ENCODE peak calls at places on chromosomes 16 and 17, in ten cellular contexts. C is spleen; K is CD4-positive, alpha-beta T cell; S is RPMI7951; M is heart left ventricle; F is NCI-H2081; R is effector CD4-positive, alpha-beta T cell; E is AG08395; Y is activated CD4-positive, alpha-beta memory T cell treated with anti-CD3 and anti-CD28 coated beads for 36 hours; I is stimulated activated CD4-positive, alpha-beta T cell treated with anti-CD3 and anti-CD28 coated beads, Interleukin-2, amount 100 ng/mL, for 48 hours. B is an unnamed sample.

GRCh38 chr16:88407807-88408206 is 25.0 kb downstream of the ZNF469 start:
- DNase-seq in E (no peak), Y (no peak), R (no peak), S (no peak), K (no peak), C (no peak), I (no peak), F (no peak), M (no peak), B (no peak)

GRCh38 chr16:26863971-26864370 is 202.8 kb upstream of the C16orf82 start:
- DNase-seq in Y (no peak), F (no peak), M (no peak), C (no peak), E (no peak), K (no peak), I (no peak), S (no peak), R (no peak), B (no peak)

GRCh38 chr17:79221597-79221996 is 147.0 kb downstream of the ENGASE start:
- DNase-seq in F (no peak), E (no peak), R (no peak), S (no peak), I (no peak), K (no peak), Y (no peak), C (no peak), M (peak), B (no peak)

GRCh38 chr16:89446136-89446974 is 44.0 kb downstream of the ANKRD11 start:
- DNase-seq in R (no peak), E (no peak), K (no peak), C (no peak), I (no peak), Y (peak), F (no peak), M (no peak), S (no peak), B (no peak)

GRCh38 chr17:69314246-69315030 is 12.5 kb downstream of the ABCA5 start:
- DNase-seq in K (no peak), R (no peak), E (no peak), M (no peak), F (peak), C (no peak), Y (no peak), I (no peak), S (no peak), B (no peak)

GRCh38 chr17:72426321-72426720 is 305.5 kb downstream of the SOX9 start:
- DNase-seq in M (no peak), C (no peak), K (no peak), Y (no peak), I (no peak), F (no peak), R (no peak), E (no peak), S (no peak), B (no peak)

GRCh38 chr16:74275031-74275636 is 21.5 kb upstream of the PSMD7 start:
- DNase-seq in R (no peak), S (peak), K (no peak), I (no peak), Y (no peak), M (no peak), F (peak), E (peak), C (no peak), B (peak)

GRCh38 chr16:19767497-19767896 is 49.4 kb downstream of the IQCK start:
- DNase-seq in C (no peak), Y (no peak), M (no peak), K (no peak), I (no peak), E (no peak), R (no peak), S (no peak), F (no peak), B (no peak)

GRCh38 chr17:4596636-4597380 is 12.5 kb downstream of the SMTNL2 start:
- DNase-seq in K (no peak), E (no peak), S (no peak), R (no peak), F (no peak), M (no peak), I (no peak), Y (no peak), C (no peak), B (no peak)

GRCh38 chr16:23642246-23642774 is 1.0 kb downstream of the DCTN5 start:
- DNase-seq in C (no peak), F (no peak), M (no peak), R (no peak), E (no peak), K (no peak), Y (no peak), I (no peak), S (no peak), B (no peak)

GRCh38 chr17:74455025-74455585 is 11.3 kb upstream of the CD300A start:
- DNase-seq in F (no peak), Y (no peak), M (peak), C (no peak), E (no peak), K (no peak), R (no peak), S (no peak), I (no peak), B (no peak)

GRCh38 chr17:44384823-44385286 is 4.6 kb downstream of the ITGA2B start:
- DNase-seq in E (no peak), C (no peak), Y (no peak), S (no peak), F (no peak), M (no peak), I (no peak), R (no peak), K (no peak), B (no peak)

GRCh38 chr17:67520282-67520906 is 143.3 kb downstream of the PITPNC1 start:
- DNase-seq in S (peak), M (no peak), R (no peak), E (peak), K (no peak), I (no peak), F (no peak), C (no peak), Y (no peak), B (no peak)

GRCh38 chr17:57340160-57340981 is 84.0 kb downstream of the MSI2 start:
- DNase-seq in K (no peak), F (no peak), Y (no peak), I (no peak), C (no peak), R (no peak), E (no peak), S (no peak), M (no peak), B (no peak)